ENCODE peak calls at places on chromosomes 1 and 21, in ten cellular contexts. E is NCI-H69; S is activated T-helper 9 cell treated with anti-CD3 and anti-CD28 coated beads, Interleukin-2, amount 50 U/mL, for 16 hours; I is activated CD4-positive, alpha-beta T cell treated with anti-CD3 and anti-CD28 coated beads, Interleukin-2, amount 50 U/mL, for 1 hour; Q is NCI-H1105 treated with DMSO at 0.1 percent for 48 hours; L is neural crest cell; J is T-helper 1 cell; Z is NCI-H345; M is A549; Y is OCI-LY7. T is an unnamed sample.

GRCh38 chr1:220962031-220962751 is 82.9 kb downstream of the HLX start:
- DNase-seq in E (no peak), S (no peak), I (no peak), M (no peak), Z (no peak), L (no peak), Q (no peak), J (no peak), Y (no peak), T (no peak)

GRCh38 chr1:178966312-178966711 is 59.4 kb upstream of the FAM20B start:
- DNase-seq in J (no peak), S (no peak), I (no peak), Q (no peak), M (no peak), Z (no peak), L (no peak), Y (no peak), E (no peak), T (no peak)

GRCh38 chr1:156809281-156809680 is 7.4 kb downstream of the SH2D2A start:
- DNase-seq in J (no peak), M (no peak), Z (no peak), L (no peak), I (no peak), Q (no peak), Y (no peak), E (no peak), S (no peak), T (no peak)

GRCh38 chr1:27166929-27167328 is 12.0 kb upstream of the SLC9A1 start:
- DNase-seq in Y (no peak), J (no peak), I (no peak), M (no peak), L (no peak), Z (no peak), Q (no peak), E (no peak), S (no peak), T (no peak)

GRCh38 chr1:2101946-2102345 is 51.7 kb downstream of the PRKCZ start:
- DNase-seq in Q (no peak), E (no peak), S (no peak), J (no peak), M (no peak), I (no peak), Z (no peak), Y (no peak), L (no peak), T (no peak)

GRCh38 chr1:40187399-40187798 is 26.2 kb downstream of the RLF start:
- DNase-seq in L (no peak), I (no peak), Y (no peak), Z (no peak), J (no peak), E (no peak), Q (no peak), M (no peak), S (no peak), T (no peak)

GRCh38 chr1:231419738-231420298 is 2.3 kb downstream of the EGLN1 start:
- DNase-seq in Y (peak), J (no peak), M (no peak), S (no peak), I (no peak), E (no peak), L (no peak), Q (no peak), Z (no peak), T (peak)

GRCh38 chr1:176058686-176059085 is 148.4 kb downstream of the COP1 start:
- DNase-seq in M (no peak), L (no peak), S (no peak), Q (no peak), Z (no peak), E (no peak), J (no peak), Y (peak), I (no peak), T (no peak)

GRCh38 chr1:206467915-206468314 is 2.4 kb upstream of the IKBKE start:
- DNase-seq in L (no peak), J (no peak), M (no peak), Q (no peak), S (no peak), Y (peak), Z (no peak), E (peak), I (no peak), T (peak)

GRCh38 chr1:199685369-199685768 is 342.1 kb upstream of the NR5A2 start:
- DNase-seq in I (no peak), Q (no peak), M (no peak), Z (no peak), Y (no peak), J (no peak), E (peak), L (no peak), S (no peak), T (no peak)

GRCh38 chr1:199778324-199778955 is 249.1 kb upstream of the NR5A2 start:
- DNase-seq in Z (no peak), I (no peak), M (no peak), S (no peak), Y (no peak), E (peak), Q (no peak), L (no peak), J (no peak), T (no peak)

GRCh38 chr1:201377611-201378092 is at the start of gene TNNT2:
- DNase-seq in Z (no peak), Y (no peak), I (no peak), Q (no peak), M (no peak), E (no peak), L (no peak), J (no peak), S (no peak), T (no peak)

GRCh38 chr1:76068953-76069561 is 5.5 kb upstream of the ST6GALNAC3 start:
- DNase-seq in L (no peak), J (no peak), I (no peak), Z (peak), M (no peak), Q (no peak), E (peak), Y (no peak), S (no peak), T (no peak)

GRCh38 chr21:45093064-45093532 is 18.7 kb downstream of the ADARB1 start:
- DNase-seq in I (no peak), M (no peak), S (no peak), Y (no peak), Z (no peak), Q (no peak), J (no peak), L (no peak), E (no peak), T (no peak)

GRCh38 chr1:204738506-204738905 is 53.0 kb upstream of the LRRN2 start:
- DNase-seq in Q (no peak), I (no peak), L (no peak), J (no peak), M (no peak), Z (no peak), S (no peak), E (no peak), Y (no peak), T (no peak)

T was measured in NCI-H146.